ENCODE peak calls at places on chromosomes 13 and 19, in four cellular contexts. U is GM12865, P is adrenal gland, Y is suprapubic skin. N is an unnamed sample.

GRCh38 chr13:113095146-113096051 is 10.2 kb upstream of the F7 start:
- DNase-seq in P (no peak), Y (no peak), U (no peak), N (no peak)

GRCh38 chr13:110197041-110197440 is 109.9 kb downstream of the COL4A1 start:
- DNase-seq in P (no peak), Y (no peak), U (no peak), N (no peak)

GRCh38 chr19:31127132-31127967 is 221.9 kb downstream of the TSHZ3 start:
- DNase-seq in Y (no peak), P (no peak), U (no peak), N (no peak)

GRCh38 chr13:78137404-78138142 is 218.9 kb upstream of the EDNRB start:
- DNase-seq in P (no peak), U (peak; percentile 65), Y (no peak), N (peak; percentile 27)

GRCh38 chr13:72463561-72463960 is 263.9 kb downstream of the MZT1 start:
- DNase-seq in U (no peak), Y (no peak), P (no peak), N (no peak)

GRCh38 chr13:43805071-43805468 is 18.3 kb upstream of the ENOX1 start:
- DNase-seq in P (peak; percentile 22), U (peak; percentile 9), Y (no peak), N (peak; percentile 7)

GRCh38 chr13:25871389-25872125 is 180.3 kb downstream of the SHISA2 start:
- DNase-seq in U (no peak), P (no peak), Y (no peak), N (no peak)

GRCh38 chr13:81305928-81306327 is 965.0 kb upstream of the SPRY2 start:
- DNase-seq in U (no peak), P (no peak), Y (no peak), N (no peak)

GRCh38 chr13:33279898-33280549 is 5.5 kb downstream of the STARD13 start:
- DNase-seq in Y (no peak), P (no peak), U (no peak), N (no peak)

GRCh38 chr19:56253737-56254136 is 18.8 kb upstream of the EDDM13 start:
- DNase-seq in U (peak; percentile 55), P (no peak), Y (no peak), N (no peak)

GRCh38 chr19:44573183-44573582 is 40.2 kb upstream of the IGSF23 start:
- DNase-seq in U (no peak), P (no peak), Y (no peak), N (no peak)

GRCh38 chr19:7170983-7171382 is 101.5 kb downstream of the ZNF557 start:
- DNase-seq in P (no peak), U (no peak), Y (no peak), N (no peak)

GRCh38 chr13:21580736-21581135 is 23.2 kb downstream of the MICU2 start:
- DNase-seq in U (no peak), Y (no peak), P (no peak), N (no peak)

GRCh38 chr13:100879255-100879654 is 204.7 kb upstream of the TMTC4 start:
- DNase-seq in P (no peak), U (no peak), Y (no peak), N (no peak)

GRCh38 chr13:101523732-101524131 is 71.3 kb downstream of the ITGBL1 start:
- DNase-seq in U (no peak), P (no peak), Y (no peak), N (no peak)

GRCh38 chr19:40798997-40799557 is at the start of gene EGLN2:
- DNase-seq in Y (no peak), P (no peak), U (no peak), N (no peak)

GRCh38 chr13:106291006-106291405 is 244.5 kb downstream of the EFNB2 start:
- DNase-seq in U (no peak), Y (no peak), P (no peak), N (no peak)

GRCh38 chr13:72839831-72840426 is 58.0 kb downstream of the PIBF1 start:
- DNase-seq in Y (no peak), P (peak; percentile 35), U (peak; percentile 65), N (no peak)

GRCh38 chr13:110957181-110957884 is 42.5 kb upstream of the ANKRD10 start:
- DNase-seq in Y (no peak), U (no peak), P (no peak), N (no peak)

GRCh38 chr19:18425515-18426415 is 6.6 kb downstream of the SSBP4 start:
- DNase-seq in U (no peak), Y (no peak), P (peak; percentile 71), N (no peak)

GRCh38 chr19:47719047-47719885 is 6.0 kb downstream of the EHD2 start:
- DNase-seq in Y (peak; percentile 95), P (peak; percentile 93), U (no peak), N (peak; percentile 79)

GRCh38 chr19:47720669-47721068 is 7.4 kb downstream of the EHD2 start:
- DNase-seq in P (no peak), U (no peak), Y (no peak), N (no peak)

GRCh38 chr19:47726467-47726866 is 13.2 kb downstream of the EHD2 start:
- DNase-seq in U (no peak), P (peak; percentile 34), Y (no peak), N (no peak)

GRCh38 chr19:47725759-47726401 is 12.7 kb downstream of the EHD2 start:
- DNase-seq in U (no peak), Y (no peak), P (no peak), N (no peak)

GRCh38 chr19:47723573-47723923 is 10.3 kb downstream of the EHD2 start:
- DNase-seq in P (peak; percentile 82), Y (no peak), U (no peak), N (peak; percentile 55)
- H3K4me3 ChIP-seq in P (peak overlapping the region; percentile 30), Y (peak overlapping the region; percentile 30), U (no peak overlapping the region), N (no peak overlapping the region)

GRCh38 chr19:35123573-35123972 is 8.0 kb downstream of the FXYD3 start:
- DNase-seq in U (no peak), Y (no peak), P (no peak), N (peak; percentile 67)
- H3K4me3 ChIP-seq in U (no peak overlapping the region), Y (peak overlapping the region; percentile 47), P (no peak overlapping the region), N (no peak overlapping the region)

DNA sequence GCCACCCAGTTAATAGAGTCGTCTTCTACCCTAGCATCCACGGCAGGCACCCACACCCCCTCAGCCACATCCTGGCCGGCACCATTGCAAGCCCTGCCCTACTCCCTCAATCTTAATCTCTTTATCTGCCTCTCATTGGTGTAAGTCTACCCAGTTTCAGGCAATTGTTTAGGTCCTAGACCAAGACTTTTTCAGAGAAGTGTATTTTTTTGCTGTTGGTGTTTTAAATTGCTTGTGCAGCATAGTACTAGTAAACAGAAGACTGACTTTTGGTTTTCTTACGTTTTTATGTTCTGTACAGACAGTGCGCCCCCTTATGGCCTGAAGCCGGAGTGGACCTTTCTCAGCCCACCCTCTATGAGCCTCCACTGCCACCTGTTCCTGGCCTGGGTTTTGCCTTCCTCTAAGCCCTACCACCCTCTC is 2.3 kb upstream of the LCP1 start:
- DNase-seq in U (peak; percentile 89), P (no peak), Y (no peak), N (peak; percentile 55)
- H3K4me3 ChIP-seq in U (peak overlapping the region; percentile 95), P (no peak overlapping the region), Y (no peak overlapping the region), N (no peak overlapping the region)

DNA sequence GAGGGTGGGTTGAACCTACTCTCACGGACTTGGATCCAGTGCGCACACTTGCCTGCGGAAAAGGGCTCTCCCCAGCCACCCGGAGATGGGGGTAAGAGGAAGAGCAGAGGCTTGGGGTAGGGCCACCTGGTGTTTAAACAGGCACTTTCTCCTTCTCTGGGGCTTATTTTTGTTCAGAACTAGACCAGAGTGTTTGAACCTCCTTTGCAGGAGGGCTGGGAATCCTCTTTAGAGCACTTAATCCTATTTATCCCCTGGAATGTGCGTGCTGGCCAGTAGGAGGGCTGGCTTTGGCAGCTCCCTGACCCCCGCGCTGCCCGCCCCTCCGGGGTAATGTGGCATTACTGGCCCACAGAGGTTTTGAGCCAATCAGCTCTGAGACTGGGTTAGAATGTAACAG is 2.0 kb downstream of the RGS9BP start:
- DNase-seq in P (no peak), Y (no peak), U (no peak), N (no peak)
- H3K4me3 ChIP-seq in P (no peak overlapping the region), Y (no peak overlapping the region), U (no peak overlapping the region), N (no peak overlapping the region)

GRCh38 chr19:29672319-29672932 is 7.2 kb downstream of the PLEKHF1 start:
- DNase-seq in Y (no peak), P (no peak), U (no peak), N (no peak)

GRCh38 chr19:29674374-29675119 is 9.3 kb downstream of the PLEKHF1 start:
- DNase-seq in P (no peak), Y (peak; percentile 52), U (no peak), N (no peak)

GRCh38 chr19:29671393-29672076 is 6.3 kb downstream of the PLEKHF1 start:
- DNase-seq in Y (no peak), U (peak; percentile 98), P (peak; percentile 43), N (no peak)

GRCh38 chr19:29673451-29674371 is 8.4 kb downstream of the PLEKHF1 start:
- DNase-seq in Y (no peak), U (no peak), P (no peak), N (no peak)

GRCh38 chr19:29672933-29673336 is 7.7 kb downstream of the PLEKHF1 start:
- DNase-seq in P (no peak), U (peak; percentile 86), Y (no peak), N (no peak)
- H3K4me3 ChIP-seq in P (no peak overlapping the region), U (peak overlapping the region; percentile 16), Y (no peak overlapping the region), N (peak overlapping the region; percentile 5)

GRCh38 chr19:15722956-15723355 is 4.9 kb upstream of the OR10H2 start:
- DNase-seq in U (no peak), Y (no peak), P (no peak), N (no peak)

GRCh38 chr19:15715642-15716041 is 12.2 kb upstream of the OR10H2 start:
- DNase-seq in P (no peak), U (no peak), Y (no peak), N (no peak)

GRCh38 chr19:15721208-15721607 is 6.6 kb upstream of the OR10H2 start:
- DNase-seq in Y (no peak), U (no peak), P (no peak), N (no peak)

GRCh38 chr19:15714638-15715037 is 13.2 kb upstream of the OR10H2 start:
- DNase-seq in U (no peak), Y (no peak), P (no peak), N (no peak)

GRCh38 chr19:15717781-15718180 is 10.0 kb upstream of the OR10H2 start:
- DNase-seq in P (no peak), Y (no peak), U (no peak), N (no peak)
- H3K4me3 ChIP-seq in P (no peak overlapping the region), Y (no peak overlapping the region), U (no peak overlapping the region), N (no peak overlapping the region)

GRCh38 chr19:3618144-3618810 is 8.3 kb downstream of the CACTIN start:
- DNase-seq in P (peak; percentile 80), U (peak; percentile 85), Y (no peak), N (peak; percentile 60)
- H3K4me3 ChIP-seq in P (no peak overlapping the region), U (no peak overlapping the region), Y (no peak overlapping the region), N (no peak overlapping the region)

N was measured in tibial nerve.